ENCODE peak calls at places on chromosomes 2 and 18, in six cellular contexts. D, F, G, J, Q and M are unnamed samples.

GRCh38 chr2:134502090-134502487 is 216.7 kb downstream of the TMEM163 start:
- DNase-seq in D (no peak), F (no peak), G (no peak), J (no peak), Q (no peak), M (no peak)

GRCh38 chr18:27695509-27695908 is 481.4 kb downstream of the CDH2 start:
- DNase-seq in D (no peak), F (peak; percentile 44), G (no peak), J (no peak), Q (no peak), M (no peak)

GRCh38 chr2:42238644-42239288 is 69.6 kb downstream of the EML4 start:
- DNase-seq in D (no peak), F (no peak), G (peak; percentile 52), J (peak; percentile 28), Q (peak; percentile 17), M (peak; percentile 60)

GRCh38 chr2:43438858-43439655 is 156.8 kb downstream of the THADA start:
- DNase-seq in D (no peak), F (no peak), G (no peak), J (no peak), Q (no peak), M (no peak)

GRCh38 chr18:44602380-44602779 is 78.3 kb upstream of the SETBP1 start:
- DNase-seq in D (no peak), F (peak; percentile 94), G (no peak), J (peak; percentile 85), Q (no peak), M (no peak)

GRCh38 chr18:68803371-68803770 is 5.5 kb downstream of the CCDC102B start:
- DNase-seq in D (no peak), F (peak; percentile 96), G (peak; percentile 42), J (peak; percentile 92), Q (no peak), M (peak; percentile 39)

GRCh38 chr18:32714571-32715148 is 58.2 kb downstream of the KLHL14 start:
- DNase-seq in D (peak; percentile 37), F (peak; percentile 86), G (peak; percentile 29), J (peak; percentile 69), Q (no peak), M (peak; percentile 31)

GRCh38 chr2:159895258-159896209 is 97.5 kb upstream of the CD302 start:
- DNase-seq in D (no peak), F (peak; percentile 80), G (no peak), J (no peak), Q (no peak), M (no peak)

GRCh38 chr2:26494891-26495290 is 17.0 kb upstream of the OTOF start:
- DNase-seq in D (no peak), F (no peak), G (no peak), J (no peak), Q (no peak), M (no peak)

GRCh38 chr18:4236940-4237686 is 218.0 kb downstream of the DLGAP1 start:
- DNase-seq in D (no peak), F (no peak), G (no peak), J (no peak), Q (no peak), M (no peak)

GRCh38 chr2:186068154-186068826 is 329.7 kb downstream of the FSIP2 start:
- DNase-seq in D (no peak), F (peak; percentile 6), G (peak; percentile 15), J (peak; percentile 44), Q (no peak), M (no peak)

GRCh38 chr2:233350708-233351107 is 3.6 kb upstream of the DGKD start:
- DNase-seq in D (no peak), F (peak; percentile 77), G (peak; percentile 42), J (peak; percentile 71), Q (peak; percentile 28), M (peak; percentile 27)

GRCh38 chr2:82283075-82283474 is 1978.5 kb upstream of the LRRTM1 start:
- DNase-seq in D (no peak), F (no peak), G (no peak), J (no peak), Q (no peak), M (no peak)

GRCh38 chr2:82278409-82278808 is 1973.9 kb upstream of the LRRTM1 start:
- DNase-seq in D (no peak), F (no peak), G (no peak), J (no peak), Q (no peak), M (no peak)

GRCh38 chr2:82282111-82282882 is 1977.7 kb upstream of the LRRTM1 start:
- DNase-seq in D (no peak), F (no peak), G (no peak), J (no peak), Q (no peak), M (no peak)
- TF ChIP-seq CTCF in D (no peak), F (no peak), G (no peak), J (no peak), Q (no peak), M (no peak)

DNA sequence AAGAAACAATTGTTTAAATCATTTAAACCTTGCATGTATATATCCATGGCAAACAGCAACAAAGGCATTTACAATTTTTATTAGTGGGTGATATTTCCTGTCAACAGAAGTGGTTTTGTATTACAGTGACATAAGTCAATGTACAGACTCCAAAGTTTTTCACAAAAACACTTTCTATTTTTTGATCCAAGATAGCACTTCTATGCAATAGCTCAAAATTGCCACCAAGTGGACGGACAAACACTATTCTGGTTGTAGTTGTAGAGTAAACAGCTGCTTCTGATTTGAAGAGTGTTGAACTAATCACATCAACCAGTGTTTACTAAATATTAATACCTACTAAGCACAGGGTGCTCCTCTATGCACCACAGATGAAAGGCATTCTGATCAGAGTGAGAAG is 421.4 kb downstream of the NCKAP5 start:
- DNase-seq in D (no peak), F (peak; percentile 6), G (no peak), J (no peak), Q (no peak), M (no peak)
- TF ChIP-seq CTCF in D (no peak), F (peak; percentile 12), G (no peak), J (peak; percentile 3), Q (no peak), M (no peak)

DNA sequence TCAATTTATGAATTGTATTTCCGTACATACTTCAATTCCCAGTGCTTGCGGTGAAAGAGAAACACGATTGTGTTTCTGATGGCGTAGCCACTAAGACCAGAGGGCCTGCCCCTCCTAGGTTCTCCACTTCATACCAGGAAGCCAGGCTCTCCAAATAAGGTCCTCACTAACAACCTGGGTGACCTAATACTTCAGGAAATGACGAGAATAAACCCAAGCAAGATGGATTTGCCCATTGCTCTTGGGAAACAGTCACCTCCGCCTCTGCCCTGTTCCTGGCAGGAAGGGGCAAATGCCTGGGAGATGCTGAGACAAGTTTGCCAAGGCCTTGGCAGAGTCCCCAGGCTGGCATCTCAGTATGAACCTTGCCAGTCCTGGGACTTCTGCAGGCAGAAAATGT is 41.8 kb downstream of the TTC32 start:
- DNase-seq in D (no peak), F (no peak), G (peak; percentile 32), J (peak; percentile 6), Q (no peak), M (no peak)
- TF ChIP-seq CTCF in D (no peak), F (no peak), G (no peak), J (no peak), Q (no peak), M (no peak)

DNA sequence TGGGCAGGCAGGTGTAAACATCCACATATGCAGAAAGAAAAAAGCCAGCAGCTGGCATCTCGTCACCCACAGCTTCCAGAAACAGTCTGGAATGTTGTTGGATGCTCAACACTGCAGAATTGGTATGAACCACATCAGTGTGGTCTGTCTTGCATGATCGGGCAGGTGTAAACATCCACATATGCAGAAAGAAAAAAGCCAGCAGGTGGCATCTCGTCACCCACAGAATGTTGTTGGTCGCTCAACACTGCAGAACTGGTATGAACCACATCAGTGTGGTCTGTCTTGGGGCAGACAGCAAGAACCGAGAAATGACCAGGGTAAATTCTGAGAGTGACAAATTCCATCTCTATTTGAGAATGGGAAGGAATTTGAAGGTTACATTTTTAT is 39.6 kb downstream of the DOCK10 start:
- DNase-seq in D (peak; percentile 10), F (no peak), G (no peak), J (no peak), Q (no peak), M (no peak)
- TF ChIP-seq CTCF in D (no peak), F (no peak), G (no peak), J (no peak), Q (no peak), M (no peak)

DNA sequence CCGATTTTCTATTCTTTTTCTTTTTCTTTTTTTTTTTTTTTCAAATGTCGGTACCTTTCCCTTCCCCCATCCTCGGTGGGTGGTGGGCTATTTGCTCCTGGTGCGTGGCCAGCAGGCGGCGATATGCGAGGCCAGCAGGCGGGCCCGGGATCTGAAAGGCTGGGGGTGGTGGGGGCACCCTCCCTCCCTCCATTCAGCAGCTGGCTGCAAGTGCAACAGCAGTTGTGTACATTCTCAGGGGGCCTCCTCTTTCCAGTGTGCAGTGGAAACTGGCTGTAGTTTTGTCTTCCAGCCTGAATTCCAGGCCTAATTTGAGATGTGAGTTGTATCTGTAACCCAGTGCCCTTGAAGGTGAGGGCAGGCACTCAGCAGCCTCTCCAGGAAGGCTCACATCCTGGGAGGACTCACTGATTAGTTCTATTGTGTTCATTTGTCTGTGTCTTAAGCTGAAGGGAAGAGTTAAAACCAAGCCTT is 3.1 kb downstream of the MYCN start:
- DNase-seq in D (no peak), F (no peak), G (no peak), J (no peak), Q (peak; percentile 53), M (peak; percentile 18)
- TF ChIP-seq CTCF in D (no peak), F (peak; percentile 11), G (no peak), J (no peak), Q (peak; percentile 14), M (peak; percentile 30)

GRCh38 chr2:121532894-121533293 is 2.2 kb downstream of the RNU4ATAC start:
- DNase-seq in D (no peak), F (no peak), G (no peak), J (no peak), Q (no peak), M (no peak)

GRCh38 chr2:121530210-121530562 is 494 bp upstream of the RNU4ATAC start:
- DNase-seq in D (no peak), F (peak; percentile 81), G (peak; percentile 79), J (peak; percentile 78), Q (peak; percentile 75), M (peak; percentile 75)

GRCh38 chr2:121532347-121532766 is 1.7 kb downstream of the RNU4ATAC start:
- DNase-seq in D (no peak), F (peak; percentile 68), G (no peak), J (peak; percentile 62), Q (no peak), M (no peak)

GRCh38 chr2:121529439-121530209 is 1.1 kb upstream of the RNU4ATAC start:
- DNase-seq in D (no peak), F (peak; percentile 55), G (peak; percentile 63), J (peak; percentile 71), Q (peak; percentile 84), M (peak; percentile 55)

DNA sequence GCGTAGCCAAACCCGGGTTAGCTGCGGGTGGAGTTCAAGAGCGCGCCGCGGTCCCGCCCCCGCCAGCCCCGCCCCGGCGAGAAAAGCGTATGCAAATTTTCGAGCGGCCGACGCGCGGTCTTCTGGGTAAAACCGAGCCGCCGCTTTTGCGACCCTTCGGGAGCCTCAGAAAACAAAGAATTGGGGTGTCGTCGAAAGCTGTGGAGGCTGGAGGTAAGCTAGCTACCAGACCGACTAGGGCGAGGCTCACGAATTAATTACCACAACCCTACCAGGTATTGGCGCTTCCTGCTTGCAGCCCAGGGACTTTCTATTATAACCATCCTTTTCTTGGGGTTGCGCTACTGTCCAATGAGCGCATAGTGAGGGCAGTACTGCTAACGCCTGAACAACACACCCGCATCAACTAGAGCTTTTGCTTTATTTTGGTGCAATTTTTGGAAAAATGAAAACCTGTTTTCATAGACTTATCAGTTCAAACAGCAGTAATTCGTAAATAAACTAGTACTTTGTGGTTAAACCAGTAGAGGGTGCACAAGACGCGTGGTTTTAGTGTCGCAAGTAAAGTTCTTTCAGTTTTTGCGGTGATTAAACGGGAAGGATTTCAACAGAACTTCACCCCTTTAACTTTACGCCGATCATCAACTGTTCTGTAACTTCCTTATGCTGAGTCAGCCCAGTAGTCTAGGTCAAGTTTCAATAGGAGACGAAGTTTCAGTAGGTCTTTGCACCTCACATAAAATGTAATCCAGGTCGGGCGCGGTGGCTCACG is at the start of gene RNU4ATAC:
- DNase-seq in D (peak; percentile 78), F (peak; percentile 99), G (peak; percentile 83), J (peak; percentile 99), Q (peak; percentile 79), M (peak; percentile 87)
- TF ChIP-seq CTCF in D (peak; percentile 71), F (peak; percentile 66), G (peak; percentile 42), J (peak; percentile 52), Q (peak; percentile 83), M (peak; percentile 90)